ENCODE peak calls at places on chromosomes 7 and 10, in six cellular contexts. T is substantia nigra, Q is IMR-90, F is AG04450, H is colonic mucosa, I is aorta. L is an unnamed sample.

GRCh38 chr7:24024689-24025088 is 259.3 kb upstream of the NPY start:
- DNase-seq in F (no peak), T (no peak), H (no peak), I (no peak), Q (no peak), L (no peak)

GRCh38 chr7:2760098-2760889 is 72.3 kb downstream of the AMZ1 start:
- DNase-seq in F (no peak), I (peak; percentile 77), H (peak; percentile 92), Q (peak; percentile 54), T (no peak), L (no peak)

GRCh38 chr10:21014141-21014540 is 117.0 kb upstream of the NEBL start:
- DNase-seq in Q (no peak), I (no peak), T (no peak), H (no peak), F (no peak), L (no peak)

GRCh38 chr10:121822724-121823123 is 105.1 kb downstream of the ATE1 start:
- DNase-seq in F (no peak), Q (no peak), H (no peak), I (no peak), T (no peak), L (no peak)

GRCh38 chr10:77592946-77593636 is 44.5 kb downstream of the KCNMA1 start:
- DNase-seq in I (peak; percentile 81), F (peak; percentile 58), T (no peak), Q (peak; percentile 97), H (no peak), L (no peak)

GRCh38 chr7:142248166-142249160 is 9.4 kb downstream of the PRSS58 start:
- DNase-seq in Q (no peak), H (no peak), I (no peak), F (no peak), T (no peak), L (no peak)

GRCh38 chr10:122286872-122287271 is 15.8 kb downstream of the BTBD16 start:
- DNase-seq in T (peak; percentile 44), I (peak; percentile 88), H (no peak), F (peak; percentile 48), Q (peak; percentile 77), L (no peak)

GRCh38 chr7:155213385-155213784 is 84.3 kb upstream of the INSIG1 start:
- DNase-seq in F (no peak), Q (peak; percentile 75), H (no peak), T (no peak), I (peak; percentile 73), L (no peak)

GRCh38 chr7:132683967-132684690 is 107.9 kb upstream of the PLXNA4 start:
- DNase-seq in H (no peak), T (no peak), F (no peak), Q (no peak), I (no peak), L (no peak)

GRCh38 chr7:137846588-137847417 is at the start of gene DGKI:
- DNase-seq in I (peak; percentile 79), Q (no peak), T (peak; percentile 39), H (no peak), F (no peak), L (peak; percentile 7)

DNA sequence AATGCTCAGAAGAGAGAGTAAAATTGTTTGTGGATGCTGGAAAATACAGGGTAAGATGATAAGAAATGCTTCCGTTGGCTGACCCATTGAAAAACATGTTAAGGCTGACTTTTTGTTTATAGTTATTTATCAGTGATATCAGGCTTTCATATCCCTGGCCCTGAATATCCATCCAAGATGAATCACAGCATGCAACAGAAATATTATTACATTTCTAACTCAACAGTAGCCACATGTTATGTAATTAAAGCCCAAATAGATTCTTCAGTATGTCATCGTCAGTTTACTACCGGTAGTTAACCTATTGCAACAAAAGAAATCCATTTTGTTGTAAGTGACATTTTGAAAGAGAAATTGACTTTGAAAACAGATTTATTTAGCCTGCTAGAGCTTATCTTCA is 354.1 kb upstream of the CELF2 start:
- DNase-seq in I (no peak), H (no peak), F (no peak), T (no peak), Q (no peak), L (no peak)
- H3K27ac ChIP-seq in I (no peak overlapping the region), H (no peak overlapping the region), F (no peak overlapping the region), T (no peak overlapping the region), Q (no peak overlapping the region), L (no peak overlapping the region)

GRCh38 chr7:92645531-92646061 is 55.4 kb upstream of the FAM133B start:
- DNase-seq in Q (peak; percentile 15), H (peak; percentile 87), F (no peak), T (no peak), I (no peak), L (no peak)

GRCh38 chr7:92645114-92645497 is 54.9 kb upstream of the FAM133B start:
- DNase-seq in F (no peak), I (no peak), H (no peak), Q (no peak), T (no peak), L (no peak)

GRCh38 chr7:92641921-92642511 is 51.8 kb upstream of the FAM133B start:
- DNase-seq in H (no peak), I (no peak), F (peak; percentile 18), Q (peak; percentile 86), T (no peak), L (no peak)

GRCh38 chr7:92644406-92645113 is 54.4 kb upstream of the FAM133B start:
- DNase-seq in F (no peak), H (no peak), I (no peak), Q (peak; percentile 37), T (peak; percentile 33), L (no peak)

GRCh38 chr7:92643821-92644220 is 53.6 kb upstream of the FAM133B start:
- DNase-seq in I (no peak), T (no peak), H (no peak), F (no peak), Q (no peak), L (no peak)
- H3K27ac ChIP-seq in I (no peak overlapping the region), T (peak overlapping the region; percentile 89), H (no peak overlapping the region), F (no peak overlapping the region), Q (no peak overlapping the region), L (no peak overlapping the region)

GRCh38 chr10:110303681-110304080 is 1.0 kb downstream of the SMNDC1 start:
- DNase-seq in H (no peak), I (no peak), Q (no peak), F (no peak), T (no peak), L (no peak)
- H3K27ac ChIP-seq in H (no peak overlapping the region), I (no peak overlapping the region), Q (no peak overlapping the region), F (no peak overlapping the region), T (no peak overlapping the region), L (no peak overlapping the region)

DNA sequence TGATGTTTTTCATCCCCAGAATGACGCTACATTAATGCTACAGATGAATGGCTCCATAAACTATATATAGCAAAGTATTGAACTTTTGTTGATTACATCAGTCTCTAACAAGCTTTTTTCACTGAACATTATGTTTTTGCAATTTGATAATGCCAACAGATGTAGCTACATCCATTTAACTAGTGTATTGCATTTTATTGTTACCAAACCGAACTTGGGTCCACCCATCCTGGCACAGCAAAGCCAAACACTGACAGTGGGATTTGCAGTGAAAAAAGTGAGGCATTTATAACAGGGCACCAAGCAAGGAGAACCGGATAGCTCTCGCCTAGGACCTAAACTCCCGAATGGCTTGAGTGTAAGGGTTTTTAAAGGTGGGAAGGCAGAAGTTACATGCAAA is 182.8 kb upstream of the TNS3 start:
- DNase-seq in F (no peak), H (no peak), Q (no peak), I (no peak), T (no peak), L (no peak)
- H3K27ac ChIP-seq in F (no peak overlapping the region), H (no peak overlapping the region), Q (no peak overlapping the region), I (no peak overlapping the region), T (no peak overlapping the region), L (no peak overlapping the region)